ENCODE peak calls at places on chromosomes 3 and 15, in four cellular contexts. A is fibroblast of the aortic adventitia, U is RPMI7951, J is KBM-7. V is an unnamed sample.

GRCh38 chr3:133040696-133041523 is 2.7 kb downstream of the TMEM108 start:
- DNase-seq in U (peak; percentile 59), A (peak; percentile 71), J (peak; percentile 70), V (peak; percentile 85)

GRCh38 chr3:42078686-42079085 is 12.5 kb upstream of the TRAK1 start:
- DNase-seq in U (peak; percentile 48), A (no peak), J (no peak), V (no peak)

GRCh38 chr3:207973-208372 is 11.4 kb downstream of the CHL1 start:
- DNase-seq in A (no peak), U (no peak), J (no peak), V (no peak)

GRCh38 chr3:81760215-81760614 is 1.2 kb downstream of the GBE1 start:
- DNase-seq in A (peak; percentile 38), J (peak; percentile 28), U (peak; percentile 23), V (no peak)

GRCh38 chr3:12943124-12944021 is 102.0 kb upstream of the RPL32 start:
- DNase-seq in J (no peak), U (no peak), A (no peak), V (no peak)

GRCh38 chr15:65077981-65078352 is 1.4 kb downstream of the KBTBD13 start:
- DNase-seq in U (peak; percentile 62), J (peak; percentile 41), A (peak; percentile 60), V (no peak)

GRCh38 chr3:128814514-128815317 is 64.7 kb upstream of the ACAD9 start:
- DNase-seq in U (no peak), A (no peak), J (no peak), V (no peak)

GRCh38 chr3:183260167-183260904 is 7.3 kb downstream of the B3GNT5 start:
- DNase-seq in A (no peak), U (no peak), J (peak; percentile 83), V (no peak)

GRCh38 chr15:80694624-80695098 is 449 bp upstream of the ABHD17C start:
- DNase-seq in U (peak; percentile 50), A (peak; percentile 63), J (no peak), V (peak; percentile 23)

GRCh38 chr3:127722928-127723603 is 50.3 kb downstream of the ABTB1 start:
- DNase-seq in J (no peak), U (no peak), A (peak; percentile 14), V (no peak)

GRCh38 chr3:72836923-72837322 is 11.3 kb downstream of the SHQ1 start:
- DNase-seq in A (peak; percentile 31), J (no peak), U (no peak), V (no peak)

GRCh38 chr3:179853176-179853575 is 183.6 kb downstream of the PEX5L start:
- DNase-seq in U (peak; percentile 3), A (peak; percentile 88), J (no peak), V (no peak)

GRCh38 chr3:15797600-15798303 is at the start of gene ANKRD28:
- DNase-seq in A (peak; percentile 98), U (peak; percentile 97), J (peak; percentile 90), V (peak; percentile 98)

GRCh38 chr3:184168363-184169120 is 6.1 kb upstream of the AP2M1 start:
- DNase-seq in A (peak; percentile 93), U (peak; percentile 79), J (no peak), V (no peak)

GRCh38 chr3:184685646-184686045 is 26.2 kb downstream of the MAGEF1 start:
- DNase-seq in U (no peak), A (no peak), J (no peak), V (no peak)

GRCh38 chr3:166527325-166527724 is 690.1 kb upstream of the BCHE start:
- DNase-seq in A (no peak), J (no peak), U (peak; percentile 4), V (no peak)

GRCh38 chr3:124172297-124172696 is 180.4 kb upstream of the ROPN1 start:
- DNase-seq in J (no peak), A (no peak), U (no peak), V (no peak)

GRCh38 chr3:88009066-88009465 is 49.7 kb downstream of the CGGBP1 start:
- DNase-seq in J (no peak), U (no peak), A (no peak), V (no peak)

GRCh38 chr15:25830844-25831443 is 32.2 kb downstream of the ATP10A start:
- DNase-seq in J (no peak), A (peak; percentile 98), U (no peak), V (no peak)

GRCh38 chr3:97530689-97531088 is 233.9 kb upstream of the ARL6 start:
- DNase-seq in U (no peak), A (no peak), J (no peak), V (no peak)

GRCh38 chr3:169812124-169812843 is 386 bp upstream of the LRRIQ4 start:
- DNase-seq in A (peak; percentile 59), U (peak; percentile 76), J (peak; percentile 75), V (peak; percentile 25)

GRCh38 chr3:123618768-123619484 is 34.1 kb upstream of the HACD2 start:
- DNase-seq in J (peak; percentile 87), U (peak; percentile 70), A (peak; percentile 86), V (no peak)

GRCh38 chr15:92884459-92884812 is 15.7 kb upstream of the CHD2 start:
- DNase-seq in J (no peak), U (no peak), A (peak; percentile 35), V (no peak)